ENCODE peak calls at places on chromosome 20, in nine cellular contexts. X is esophagus squamous epithelium; A is IMR-90; Q is GM13976; S is hepatocyte; C is brain microvascular endothelial cell; Y is spleen; D is thyroid gland; G is CD4-positive, alpha-beta T cell. B is an unnamed sample.

GRCh38 chr20:62704341-62704948 is 4.2 kb upstream of the NTSR1 start:
- DNase-seq in X (peak), A (peak), Q (no peak), S (peak), C (peak), Y (peak), D (peak), G (no peak), B (no peak)

GRCh38 chr20:59222982-59223610 is 59.5 kb downstream of the ZNF831 start:
- DNase-seq in X (no peak), A (no peak), Q (no peak), S (peak), C (no peak), Y (no peak), D (peak), G (no peak), B (no peak)

GRCh38 chr20:41733151-41733550 is 115.0 kb upstream of the CHD6 start:
- DNase-seq in X (no peak), A (no peak), Q (no peak), S (no peak), C (no peak), Y (no peak), D (peak), G (no peak), B (no peak)

GRCh38 chr20:21208999-21209398 is 83.1 kb downstream of the KIZ start:
- DNase-seq in X (no peak), A (no peak), Q (no peak), S (no peak), C (no peak), Y (no peak), D (no peak), G (no peak), B (no peak)

GRCh38 chr20:37711001-37711400 is 17.2 kb downstream of the CTNNBL1 start:
- DNase-seq in X (no peak), A (no peak), Q (no peak), S (peak), C (no peak), Y (no peak), D (no peak), G (no peak), B (no peak)

GRCh38 chr20:58408603-58409246 is 19.7 kb downstream of the VAPB start:
- DNase-seq in X (no peak), A (no peak), Q (peak), S (no peak), C (no peak), Y (no peak), D (no peak), G (no peak), B (no peak)

GRCh38 chr20:50110141-50111047 is 2.6 kb downstream of the UBE2V1 start:
- DNase-seq in X (no peak), A (no peak), Q (peak), S (peak), C (no peak), Y (no peak), D (peak), G (no peak), B (no peak)

GRCh38 chr20:53937330-53937729 is 133.1 kb downstream of the BCAS1 start:
- DNase-seq in X (no peak), A (no peak), Q (no peak), S (no peak), C (no peak), Y (no peak), D (no peak), G (no peak), B (no peak)

GRCh38 chr20:21182832-21183563 is 57.1 kb downstream of the KIZ start:
- DNase-seq in X (no peak), A (peak), Q (no peak), S (peak), C (peak), Y (no peak), D (peak), G (no peak), B (no peak)

GRCh38 chr20:62407221-62407992 is at the start of gene CABLES2:
- DNase-seq in X (peak), A (peak), Q (peak), S (peak), C (peak), Y (peak), D (peak), G (peak), B (peak)

GRCh38 chr20:36493013-36493800 is 48.1 kb upstream of the MYL9 start:
- DNase-seq in X (no peak), A (no peak), Q (no peak), S (no peak), C (no peak), Y (no peak), D (no peak), G (no peak), B (no peak)

GRCh38 chr20:1773816-1774215 is 116.2 kb upstream of the SIRPG start:
- DNase-seq in X (no peak), A (no peak), Q (no peak), S (no peak), C (no peak), Y (no peak), D (no peak), G (no peak), B (no peak)

GRCh38 chr20:22768779-22769178 is 184.4 kb upstream of the FOXA2 start:
- DNase-seq in X (no peak), A (no peak), Q (no peak), S (no peak), C (no peak), Y (no peak), D (no peak), G (no peak), B (no peak)

GRCh38 chr20:11355338-11355737 is 562.4 kb upstream of the BTBD3 start:
- DNase-seq in X (no peak), A (no peak), Q (no peak), S (no peak), C (no peak), Y (no peak), D (no peak), G (no peak), B (no peak)

GRCh38 chr20:50038169-50038568 is 55.4 kb downstream of the SNAI1 start:
- DNase-seq in X (no peak), A (no peak), Q (no peak), S (no peak), C (no peak), Y (no peak), D (no peak), G (no peak), B (no peak)

GRCh38 chr20:62117658-62118057 is 4.6 kb upstream of the LSM14B start:
- DNase-seq in X (no peak), A (no peak), Q (no peak), S (no peak), C (no peak), Y (peak), D (no peak), G (peak), B (no peak)

GRCh38 chr20:20027284-20027683 is 10.1 kb downstream of the NAA20 start:
- DNase-seq in X (no peak), A (no peak), Q (no peak), S (no peak), C (no peak), Y (no peak), D (no peak), G (no peak), B (no peak)

GRCh38 chr20:50338479-50339195 is 148.0 kb downstream of the CEBPB start:
- DNase-seq in X (no peak), A (peak), Q (peak), S (no peak), C (no peak), Y (peak), D (no peak), G (no peak), B (no peak)

GRCh38 chr20:56433221-56433879 is 21.3 kb downstream of the CASS4 start:
- DNase-seq in X (no peak), A (no peak), Q (no peak), S (no peak), C (peak), Y (no peak), D (no peak), G (no peak), B (no peak)

GRCh38 chr20:63434599-63435378 is 37.7 kb downstream of the KCNQ2 start:
- DNase-seq in X (no peak), A (peak), Q (peak), S (peak), C (peak), Y (peak), D (peak), G (peak), B (peak)

GRCh38 chr20:19974621-19975435 is 42.3 kb upstream of the NAA20 start:
- DNase-seq in X (no peak), A (peak), Q (no peak), S (peak), C (peak), Y (peak), D (peak), G (no peak), B (no peak)

GRCh38 chr20:14477125-14477524 is 139.7 kb upstream of the FLRT3 start:
- DNase-seq in X (no peak), A (peak), Q (no peak), S (no peak), C (peak), Y (no peak), D (peak), G (no peak), B (no peak)

GRCh38 chr20:61753196-61753942 is 312.3 kb downstream of the TAF4 start:
- DNase-seq in X (no peak), A (peak), Q (no peak), S (peak), C (peak), Y (no peak), D (no peak), G (no peak), B (no peak)

GRCh38 chr20:49276201-49276894 is 1.5 kb downstream of the ZNFX1 start:
- DNase-seq in X (no peak), A (peak), Q (peak), S (peak), C (peak), Y (no peak), D (no peak), G (peak), B (no peak)

GRCh38 chr20:1800777-1801176 is 94.4 kb upstream of the SIRPA start:
- DNase-seq in X (no peak), A (peak), Q (peak), S (no peak), C (no peak), Y (no peak), D (no peak), G (no peak), B (no peak)

GRCh38 chr20:20489054-20489453 is 121.2 kb downstream of the INSM1 start:
- DNase-seq in X (no peak), A (peak), Q (peak), S (no peak), C (no peak), Y (no peak), D (no peak), G (no peak), B (no peak)

GRCh38 chr20:10469599-10469998 is 34.5 kb downstream of the SLX4IP start:
- DNase-seq in X (no peak), A (peak), Q (no peak), S (peak), C (peak), Y (no peak), D (peak), G (no peak), B (no peak)

GRCh38 chr20:40564997-40565680 is 123.9 kb downstream of the MAFB start:
- DNase-seq in X (no peak), A (peak), Q (no peak), S (peak), C (peak), Y (no peak), D (no peak), G (no peak), B (no peak)

GRCh38 chr20:235891-236290 is 8.8 kb downstream of the DEFB129 start:
- DNase-seq in X (no peak), A (no peak), Q (no peak), S (peak), C (no peak), Y (no peak), D (peak), G (no peak), B (no peak)
- TF ChIP-seq CTCF in X (no peak), A (no peak), Q (no peak), S (peak), C (peak), Y (no peak), D (peak), G (no peak), B (no peak)

GRCh38 chr20:32992015-32992641 is 12.1 kb downstream of the SUN5 start:
- DNase-seq in X (no peak), A (no peak), Q (no peak), S (no peak), C (no peak), Y (no peak), D (no peak), G (no peak), B (no peak)

GRCh38 chr20:32997431-32997830 is 6.8 kb downstream of the SUN5 start:
- DNase-seq in X (no peak), A (no peak), Q (no peak), S (no peak), C (no peak), Y (no peak), D (no peak), G (no peak), B (no peak)

GRCh38 chr20:32993484-32994050 is 10.7 kb downstream of the SUN5 start:
- DNase-seq in X (no peak), A (no peak), Q (no peak), S (no peak), C (no peak), Y (no peak), D (no peak), G (no peak), B (no peak)

GRCh38 chr20:32999603-33000250 is 4.5 kb downstream of the SUN5 start:
- DNase-seq in X (no peak), A (no peak), Q (no peak), S (no peak), C (no peak), Y (no peak), D (no peak), G (no peak), B (no peak)

GRCh38 chr20:32995802-32996201 is 8.4 kb downstream of the SUN5 start:
- DNase-seq in X (no peak), A (no peak), Q (no peak), S (no peak), C (no peak), Y (no peak), D (no peak), G (no peak), B (no peak)
- TF ChIP-seq CTCF in X (no peak), A (no peak), Q (no peak), S (no peak), C (no peak), Y (no peak), D (no peak), G (no peak), B (peak)

DNA sequence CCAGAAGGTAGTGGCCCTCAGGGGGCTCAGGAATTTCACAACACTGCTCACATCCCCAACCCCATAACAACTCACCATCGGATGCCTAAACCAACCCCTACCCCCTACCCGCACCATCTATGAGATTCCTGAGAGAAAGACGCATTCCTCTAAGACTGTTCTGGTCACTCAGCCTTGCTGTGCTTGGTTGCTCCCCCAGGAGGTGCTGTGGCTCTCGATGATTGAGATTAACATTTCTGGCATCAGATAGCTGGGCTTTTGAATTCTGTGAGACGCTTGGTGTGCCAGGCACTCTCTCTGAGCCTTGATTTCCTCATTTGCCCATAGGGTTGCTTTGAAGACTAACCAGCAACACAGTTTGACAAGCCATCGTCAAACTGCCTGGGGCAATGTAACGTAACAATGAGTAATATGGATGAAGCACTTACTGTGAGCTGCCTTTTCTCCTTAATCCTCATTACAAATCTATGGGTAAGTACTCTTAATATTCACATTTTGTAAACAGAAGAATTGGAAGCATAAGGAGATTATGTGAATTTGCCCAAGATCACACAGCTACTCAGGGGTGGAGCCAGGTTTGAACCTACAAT is 978 bp downstream of the WFDC6 start:
- DNase-seq in X (no peak), A (no peak), Q (no peak), S (no peak), C (no peak), Y (no peak), D (no peak), G (no peak), B (no peak)
- TF ChIP-seq CTCF in X (no peak), A (no peak), Q (no peak), S (no peak), C (no peak), Y (no peak), D (no peak), G (no peak), B (peak)

GRCh38 chr20:3000852-3001523 is 42.4 kb upstream of the GNRH2 start:
- DNase-seq in X (no peak), A (peak), Q (peak), S (peak), C (peak), Y (no peak), D (no peak), G (no peak), B (no peak)
- TF ChIP-seq CTCF in X (peak), A (peak), Q (peak), S (peak), C (no peak), Y (peak), D (peak), G (peak), B (peak)

B was measured in progenitor cell of endocrine pancreas.